ENCODE peak calls at places on chromosomes 7 and 10, in six cellular contexts. G is astrocyte of the spinal cord; V is AG04450; N is naive thymus-derived CD8-positive, alpha-beta T cell; E is T follicular helper cell; Z is retina. M is an unnamed sample.

GRCh38 chr7:132518102-132518838 is 58.0 kb downstream of the PLXNA4 start:
- DNase-seq in G (no peak), V (no peak), N (peak), E (no peak), Z (no peak), M (no peak)

GRCh38 chr7:130369110-130369711 is 11.1 kb upstream of the CPA1 start:
- DNase-seq in G (no peak), V (no peak), N (no peak), E (no peak), Z (no peak), M (no peak)

GRCh38 chr10:102603946-102604345 is 40.3 kb upstream of the TRIM8 start:
- DNase-seq in G (no peak), V (no peak), N (no peak), E (no peak), Z (no peak), M (no peak)

GRCh38 chr10:5023126-5023701 is 19.6 kb upstream of the AKR1C2 start:
- DNase-seq in G (no peak), V (no peak), N (no peak), E (no peak), Z (no peak), M (no peak)

GRCh38 chr7:22156205-22156604 is 200.7 kb downstream of the RAPGEF5 start:
- DNase-seq in G (peak), V (peak), N (no peak), E (no peak), Z (no peak), M (no peak)

GRCh38 chr10:26622891-26623290 is 74.6 kb upstream of the PDSS1 start:
- DNase-seq in G (no peak), V (no peak), N (no peak), E (no peak), Z (no peak), M (no peak)

GRCh38 chr10:28217848-28218247 is 85.0 kb downstream of the MPP7 start:
- DNase-seq in G (peak), V (peak), N (no peak), E (no peak), Z (no peak), M (no peak)

GRCh38 chr10:71225291-71226058 is 13.1 kb downstream of the UNC5B start:
- DNase-seq in G (no peak), V (no peak), N (no peak), E (no peak), Z (no peak), M (no peak)

GRCh38 chr10:125734148-125734547 is 14.6 kb downstream of the EDRF1 start:
- DNase-seq in G (no peak), V (no peak), N (no peak), E (no peak), Z (no peak), M (no peak)

GRCh38 chr7:133183042-133183441 is 69.8 kb upstream of the EXOC4 start:
- DNase-seq in G (no peak), V (no peak), N (no peak), E (no peak), Z (no peak), M (no peak)

GRCh38 chr7:87369216-87369615 is 23.8 kb downstream of the CROT start:
- DNase-seq in G (no peak), V (no peak), N (no peak), E (no peak), Z (no peak), M (peak)

GRCh38 chr10:34477229-34477628 is 337.9 kb downstream of the PARD3 start:
- DNase-seq in G (no peak), V (no peak), N (no peak), E (no peak), Z (no peak), M (no peak)

GRCh38 chr7:137717811-137718271 is 128.9 kb downstream of the DGKI start:
- DNase-seq in G (peak), V (no peak), N (no peak), E (no peak), Z (no peak), M (no peak)

GRCh38 chr7:142130282-142130681 is 18.8 kb downstream of the MGAM2 start:
- DNase-seq in G (no peak), V (no peak), N (no peak), E (no peak), Z (no peak), M (no peak)

GRCh38 chr10:62735464-62736188 is 68.9 kb upstream of the ADO start:
- DNase-seq in G (peak), V (no peak), N (no peak), E (no peak), Z (no peak), M (no peak)

GRCh38 chr7:132944774-132945173 is 137.1 kb downstream of the CHCHD3 start:
- DNase-seq in G (no peak), V (no peak), N (no peak), E (no peak), Z (no peak), M (no peak)

GRCh38 chr10:103598654-103599115 is 105.2 kb downstream of the NEURL1 start:
- DNase-seq in G (peak), V (peak), N (no peak), E (no peak), Z (peak), M (no peak)

GRCh38 chr7:48299580-48300169 is 128.4 kb downstream of the ABCA13 start:
- DNase-seq in G (peak), V (peak), N (no peak), E (no peak), Z (peak), M (no peak)

GRCh38 chr7:5694221-5694754 is 87.2 kb downstream of the RNF216 start:
- DNase-seq in G (peak), V (peak), N (peak), E (no peak), Z (no peak), M (no peak)

GRCh38 chr10:921471-922414 is 9.8 kb downstream of the LARP4B start:
- DNase-seq in G (peak), V (no peak), N (no peak), E (no peak), Z (no peak), M (no peak)

GRCh38 chr7:27110977-27111752 is 8.7 kb upstream of the HOXA2 start:
- DNase-seq in G (peak), V (no peak), N (no peak), E (no peak), Z (no peak), M (no peak)

M was measured in CD4-positive, alpha-beta T cell.